ENCODE peak calls at places on chromosome 20, in four cellular contexts. W, U, V and Y are unnamed samples.

GRCh38 chr20:35077341-35077740 is 15.3 kb downstream of the TRPC4AP start:
- DNase-seq in V (no peak), U (no peak), W (no peak), Y (no peak)

GRCh38 chr20:41030536-41031242 is 2.1 kb downstream of the TOP1 start:
- DNase-seq in W (no peak), U (no peak), V (no peak), Y (no peak)

GRCh38 chr20:31638317-31638716 is 605 bp downstream of the COX4I2 start:
- DNase-seq in U (no peak), W (no peak), V (no peak), Y (no peak)

GRCh38 chr20:1469925-1470571 is 3.4 kb upstream of the NSFL1C start:
- DNase-seq in W (peak), U (no peak), V (peak), Y (peak)

GRCh38 chr20:50022676-50023075 is 39.9 kb downstream of the SNAI1 start:
- DNase-seq in W (no peak), U (no peak), V (no peak), Y (no peak)

GRCh38 chr20:61437280-61438206 is 185.5 kb downstream of the CDH4 start:
- DNase-seq in U (no peak), W (no peak), V (no peak), Y (no peak)

GRCh38 chr20:40706977-40707582 is 18.0 kb upstream of the MAFB start:
- DNase-seq in W (peak), U (no peak), V (no peak), Y (no peak)

GRCh38 chr20:23187759-23188158 is 101.6 kb upstream of the CD93 start:
- DNase-seq in W (no peak), V (peak), U (no peak), Y (peak)

GRCh38 chr20:53623127-53623453 is 29.5 kb upstream of the ZNF217 start:
- DNase-seq in U (no peak), V (no peak), W (no peak), Y (no peak)

GRCh38 chr20:37345339-37346231 is at the start of gene SRC:
- DNase-seq in W (no peak), V (peak), U (no peak), Y (peak)

GRCh38 chr20:21508230-21509078 is 5.4 kb downstream of the NKX2-2 start:
- DNase-seq in V (no peak), U (no peak), W (no peak), Y (no peak)

GRCh38 chr20:2379511-2380229 is 1.0 kb upstream of the TGM6 start:
- DNase-seq in U (no peak), V (no peak), W (no peak), Y (no peak)

GRCh38 chr20:32975698-32976674 is 28.2 kb downstream of the SUN5 start:
- DNase-seq in W (no peak), U (no peak), V (no peak), Y (no peak)

GRCh38 chr20:24994470-24995368 is 2.2 kb upstream of the APMAP start:
- DNase-seq in U (peak), V (peak), W (peak), Y (peak)
- H3K4me3 ChIP-seq in U (no peak), V (no peak), W (no peak), Y (no peak)

GRCh38 chr20:15928946-15929345 is 644.3 kb downstream of the KIF16B start:
- DNase-seq in W (no peak), U (no peak), V (no peak), Y (no peak)

GRCh38 chr20:15937179-15937578 is 636.1 kb downstream of the KIF16B start:
- DNase-seq in U (no peak), W (no peak), V (no peak), Y (no peak)

GRCh38 chr20:15927893-15928650 is 645.2 kb downstream of the KIF16B start:
- DNase-seq in V (no peak), U (no peak), W (no peak), Y (no peak)

GRCh38 chr20:15930324-15931305 is 642.6 kb downstream of the KIF16B start:
- DNase-seq in W (no peak), U (no peak), V (no peak), Y (no peak)

GRCh38 chr20:15931897-15932296 is 641.4 kb downstream of the KIF16B start:
- DNase-seq in U (no peak), W (no peak), V (no peak), Y (no peak)
- TF ChIP-seq POLR2AphosphoS5 in U (no peak), W (no peak), V (no peak), Y (no peak)

GRCh38 chr20:46709055-46709458 is 392 bp upstream of the SLC2A10 start:
- DNase-seq in W (no peak), U (no peak), V (peak), Y (no peak)
- H3K4me3 ChIP-seq in W (no peak), U (no peak), V (peak), Y (peak)

DNA sequence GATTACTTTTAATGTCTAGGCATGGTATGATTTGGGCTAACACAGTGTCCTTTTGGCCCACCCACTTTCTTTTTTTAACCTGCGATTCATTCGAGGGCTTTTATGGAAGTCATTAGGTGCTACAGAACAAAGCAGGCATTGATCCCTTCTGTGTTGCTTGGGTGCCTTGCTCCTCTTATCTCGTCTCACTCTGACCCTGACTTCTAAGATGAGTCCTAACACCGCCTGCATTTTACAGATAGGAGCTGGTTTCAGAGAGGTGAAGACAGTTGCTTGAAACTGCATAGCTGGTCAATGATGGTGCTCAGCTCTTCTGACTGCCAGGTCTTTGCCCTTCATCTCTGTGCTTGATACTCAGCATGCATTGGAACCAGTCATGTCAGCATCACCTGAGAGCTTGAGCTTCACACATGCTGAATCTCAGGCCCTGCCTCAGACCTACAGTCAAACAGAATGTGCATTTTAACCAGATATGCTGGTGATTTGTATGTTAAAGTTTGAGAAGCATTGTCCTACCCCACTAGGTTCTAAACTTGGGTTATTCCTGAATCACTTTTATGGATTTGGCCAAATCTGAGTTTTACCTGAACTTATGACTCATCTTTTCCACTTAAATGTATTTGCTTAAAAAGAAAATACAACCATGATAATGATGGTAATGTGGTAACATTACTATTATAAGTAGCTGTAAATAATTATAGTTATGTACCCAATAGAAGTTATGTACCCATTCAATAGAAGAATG is 142.3 kb downstream of the PLCB4 start:
- DNase-seq in U (no peak), V (no peak), W (no peak), Y (no peak)
- TF ChIP-seq POLR2AphosphoS5 in U (no peak), V (no peak), W (no peak), Y (no peak)

GRCh38 chr20:44087051-44087856 is 99.7 kb downstream of the JPH2 start:
- DNase-seq in W (no peak), U (no peak), V (no peak), Y (no peak)
- H3K4me3 ChIP-seq in W (no peak), U (no peak), V (no peak), Y (no peak)

DNA sequence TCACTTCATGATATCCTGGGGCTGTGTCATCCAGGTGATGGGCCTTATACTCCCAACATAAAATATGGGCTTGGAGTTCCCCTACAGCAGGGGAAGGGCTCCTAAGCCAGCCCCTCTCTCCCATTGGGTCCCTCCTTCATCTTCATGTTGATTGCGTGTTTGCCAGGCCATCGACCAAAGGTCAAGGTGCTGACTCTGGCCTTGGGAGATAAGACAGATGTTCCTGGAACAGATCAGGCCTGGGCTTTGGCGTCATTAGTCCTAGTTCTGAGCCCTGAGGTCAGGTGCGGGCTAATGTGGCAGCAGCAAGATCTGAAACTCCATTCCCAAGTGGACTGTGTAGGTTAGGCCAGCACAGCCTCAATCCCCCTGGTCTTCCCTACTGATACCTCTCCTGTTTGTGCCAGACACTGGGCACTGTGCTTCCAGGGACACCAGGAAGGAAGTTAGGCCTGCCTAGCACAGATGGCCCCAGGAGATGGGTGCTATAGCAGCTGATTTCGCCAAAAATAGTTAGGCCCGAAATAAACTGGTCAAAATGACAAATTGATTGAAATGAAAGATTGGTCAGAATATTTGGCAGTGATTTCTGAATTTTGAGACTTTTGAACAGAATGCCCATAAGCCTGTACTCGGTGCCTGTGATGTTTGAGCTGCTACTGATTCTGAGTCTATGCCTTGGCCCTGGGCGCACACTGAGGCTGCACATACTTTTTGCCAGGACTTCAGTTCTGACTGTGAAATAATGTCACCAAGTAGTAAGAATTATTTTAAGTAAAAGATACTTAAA is 28.8 kb downstream of the EPB41L1 start:
- DNase-seq in W (no peak), V (no peak), U (no peak), Y (peak)
- TF ChIP-seq POLR2AphosphoS5 in W (no peak), V (no peak), U (no peak), Y (peak)

GRCh38 chr20:57445298-57445697 is 54.1 kb downstream of the RBM38 start:
- DNase-seq in W (no peak), U (no peak), V (peak), Y (no peak)
- H3K4me3 ChIP-seq in W (no peak), U (no peak), V (no peak), Y (no peak)